ENCODE peak calls at places on chromosome 9, in seven cellular contexts. A is OCI-LY7, R is neural progenitor cell, Q is left ventricle myocardium inferior, F is astrocyte of the cerebellum, G is spleen, O is cardiac muscle cell. E is an unnamed sample.

GRCh38 chr9:21994996-21995651 is 533 bp downstream of the CDKN2B-AS1 start:
- DNase-seq in Q (peak; percentile 66), G (peak; percentile 98), A (peak; percentile 93), F (no peak), O (peak; percentile 36), R (peak; percentile 87), E (peak; percentile 95)

GRCh38 chr9:91241909-91242308 is 119.8 kb downstream of the AUH start:
- DNase-seq in O (no peak), F (no peak), Q (no peak), R (no peak), G (no peak), A (no peak), E (no peak)

GRCh38 chr9:98097836-98098235 is 21.2 kb downstream of the TRIM14 start:
- DNase-seq in R (peak; percentile 53), A (peak; percentile 45), O (no peak), G (no peak), F (no peak), Q (no peak), E (peak; percentile 68)

GRCh38 chr9:89442016-89442415 is 55.9 kb downstream of the SEMA4D start:
- DNase-seq in Q (no peak), A (no peak), R (no peak), F (no peak), G (no peak), O (no peak), E (no peak)

GRCh38 chr9:128836509-128837145 is 7.0 kb upstream of the SPOUT1 start:
- DNase-seq in R (no peak), F (no peak), Q (no peak), O (no peak), A (no peak), G (peak; percentile 51), E (no peak)

GRCh38 chr9:88523056-88523455 is 11.9 kb upstream of the NXNL2 start:
- DNase-seq in R (no peak), A (no peak), F (no peak), Q (no peak), G (peak; percentile 45), O (no peak), E (no peak)

GRCh38 chr9:98658965-98659364 is 49.8 kb downstream of the GABBR2 start:
- DNase-seq in G (no peak), F (peak; percentile 61), O (no peak), A (no peak), R (no peak), Q (no peak), E (no peak)

GRCh38 chr9:34701769-34702736 is 7.9 kb downstream of the CCL21 start:
- DNase-seq in Q (peak; percentile 86), G (peak; percentile 94), O (peak; percentile 84), F (peak; percentile 68), A (peak; percentile 61), R (peak; percentile 82), E (peak; percentile 78)

GRCh38 chr9:21974542-21975409 is 19.4 kb downstream of the CDKN2A start:
- DNase-seq in Q (no peak), F (no peak), R (peak; percentile 88), O (peak; percentile 62), G (peak; percentile 83), A (no peak), E (peak; percentile 49)

GRCh38 chr9:135218331-135219225 is 131.1 kb downstream of the OLFM1 start:
- DNase-seq in O (no peak), F (no peak), Q (no peak), G (peak; percentile 45), R (peak; percentile 40), A (no peak), E (no peak)

GRCh38 chr9:26260238-26260637 is 582.0 kb upstream of the TUSC1 start:
- DNase-seq in R (no peak), F (no peak), A (no peak), G (no peak), O (no peak), Q (no peak), E (no peak)

GRCh38 chr9:134637696-134638502 is 3.7 kb upstream of the COL5A1 start:
- DNase-seq in G (no peak), F (no peak), R (no peak), Q (no peak), O (no peak), A (no peak), E (no peak)

GRCh38 chr9:83166369-83166768 is 103.4 kb upstream of the RASEF start:
- DNase-seq in G (no peak), Q (no peak), A (no peak), R (no peak), O (peak; percentile 19), F (no peak), E (no peak)

GRCh38 chr9:127777368-127777960 is 1.0 kb downstream of the SH2D3C start:
- DNase-seq in G (peak; percentile 83), F (no peak), A (peak; percentile 37), O (no peak), R (no peak), Q (no peak), E (peak; percentile 44)

GRCh38 chr9:133184971-133185370 is 21.3 kb upstream of the GBGT1 start:
- DNase-seq in O (peak; percentile 66), Q (no peak), G (no peak), F (peak; percentile 71), A (peak; percentile 54), R (peak; percentile 59), E (peak; percentile 32)

GRCh38 chr9:104907278-104907951 is 20.5 kb downstream of the ABCA1 start:
- DNase-seq in F (peak; percentile 57), Q (no peak), O (no peak), A (no peak), R (no peak), G (no peak), E (no peak)

GRCh38 chr9:135126480-135127187 is 39.2 kb downstream of the OLFM1 start:
- DNase-seq in R (no peak), Q (no peak), O (no peak), F (no peak), A (no peak), G (no peak), E (no peak)

DNA sequence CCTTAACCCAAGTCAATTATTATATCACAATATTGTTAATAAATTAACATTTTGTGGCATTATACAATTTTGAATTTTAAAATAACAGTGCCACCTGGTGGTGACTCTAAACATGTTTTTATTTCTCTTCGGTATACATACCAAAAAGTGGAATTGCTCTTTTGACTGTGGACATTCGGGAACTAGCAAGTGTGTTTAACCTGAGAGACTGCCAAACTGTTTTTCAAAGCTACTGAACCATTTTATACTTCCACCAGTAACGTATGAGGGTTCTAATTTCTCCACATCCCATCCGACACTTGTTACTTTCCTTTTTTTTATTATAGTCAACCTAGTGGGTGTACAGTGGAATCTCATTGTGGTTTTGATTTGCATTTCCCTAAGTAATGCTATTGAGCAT is 18.3 kb upstream of the HSDL2 start:
- DNase-seq in Q (no peak), F (peak; percentile 35), R (peak; percentile 53), G (no peak), O (peak; percentile 52), A (peak; percentile 68), E (peak; percentile 64)
- TF ChIP-seq CTCF in Q (peak; percentile 67), F (no peak), R (peak; percentile 71), G (peak; percentile 66), O (peak; percentile 28), A (peak; percentile 89), E (peak; percentile 20)

GRCh38 chr9:37936965-37937364 is 33.0 kb upstream of the SLC25A51 start:
- DNase-seq in A (no peak), F (no peak), G (no peak), R (peak; percentile 73), O (peak; percentile 73), Q (no peak), E (no peak)

GRCh38 chr9:37937403-37937802 is 33.5 kb upstream of the SLC25A51 start:
- DNase-seq in F (no peak), O (no peak), Q (no peak), G (no peak), A (no peak), R (no peak), E (no peak)

GRCh38 chr9:37939575-37940095 is 35.7 kb upstream of the SLC25A51 start:
- DNase-seq in O (no peak), Q (no peak), A (no peak), G (no peak), F (no peak), R (no peak), E (no peak)

GRCh38 chr9:37936376-37936775 is 32.4 kb upstream of the SLC25A51 start:
- DNase-seq in G (no peak), O (no peak), A (no peak), F (no peak), R (no peak), Q (no peak), E (no peak)

GRCh38 chr9:37938121-37938906 is 34.4 kb upstream of the SLC25A51 start:
- DNase-seq in G (no peak), A (no peak), R (peak; percentile 37), O (no peak), Q (no peak), F (no peak), E (no peak)
- TF ChIP-seq CTCF in G (no peak), A (no peak), R (no peak), O (no peak), Q (peak; percentile 17), F (no peak), E (no peak)

GRCh38 chr9:96619109-96619435 is 571 bp downstream of the CDC14B start:
- DNase-seq in Q (no peak), A (no peak), F (no peak), O (no peak), G (peak; percentile 74), R (no peak), E (no peak)

GRCh38 chr9:96620832-96621269 is 1.2 kb upstream of the CDC14B start:
- DNase-seq in O (peak; percentile 39), A (peak; percentile 23), R (peak; percentile 70), G (no peak), Q (no peak), F (no peak), E (no peak)

GRCh38 chr9:96618209-96619108 is 1.2 kb downstream of the CDC14B start:
- DNase-seq in F (no peak), G (no peak), R (peak; percentile 47), A (no peak), O (peak; percentile 79), Q (peak; percentile 38), E (no peak)

GRCh38 chr9:96620155-96620514 is 492 bp upstream of the CDC14B start:
- DNase-seq in R (peak; percentile 6), Q (no peak), G (no peak), O (no peak), F (no peak), A (no peak), E (no peak)

DNA sequence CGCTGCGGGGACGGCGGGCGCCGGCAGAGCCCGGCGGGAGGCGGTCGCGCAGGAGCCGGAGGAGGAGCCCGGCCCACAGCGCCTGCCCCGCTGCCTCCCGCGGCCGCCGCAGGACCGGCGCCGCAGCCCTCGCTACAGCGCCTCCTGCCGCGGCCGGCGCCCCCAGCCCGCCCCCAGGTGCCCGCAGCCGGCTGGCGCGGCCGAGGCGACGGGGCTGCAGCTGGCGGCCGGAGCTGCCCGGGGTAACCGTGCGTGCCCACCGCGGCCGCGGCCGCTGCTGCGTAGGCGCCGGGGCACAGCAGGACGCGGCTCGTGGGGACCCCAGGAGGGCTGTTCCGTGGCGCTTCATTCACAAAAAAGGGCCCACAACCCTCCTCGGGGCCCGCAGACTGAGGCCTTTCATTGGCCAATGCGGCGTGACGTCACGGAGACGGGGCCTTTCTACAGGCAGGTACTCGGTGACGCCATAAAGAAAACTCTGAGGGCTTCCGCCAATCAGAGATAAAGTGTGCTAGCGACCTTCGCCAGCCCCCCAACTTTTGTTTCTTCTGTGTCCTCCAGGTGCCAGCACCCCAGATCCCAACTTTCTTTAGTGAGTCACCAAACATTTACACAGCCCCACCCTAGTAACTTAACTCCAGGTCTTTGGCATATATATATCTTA is at the start of gene CDC14B:
- DNase-seq in G (peak; percentile 82), A (no peak), F (peak; percentile 62), Q (peak; percentile 90), O (peak; percentile 94), R (peak; percentile 96), E (peak; percentile 21)
- TF ChIP-seq CTCF in G (no peak), A (no peak), F (no peak), Q (no peak), O (no peak), R (no peak), E (no peak)

GRCh38 chr9:117096138-117096537 is 318.7 kb downstream of the ASTN2 start:
- DNase-seq in A (no peak), O (no peak), G (no peak), Q (no peak), F (no peak), R (no peak), E (no peak)
- TF ChIP-seq CTCF in A (no peak), O (no peak), G (no peak), Q (no peak), F (no peak), R (no peak), E (no peak)

E was measured in GM12865.